ENCODE peak calls at places on chromosome 2, in seven cellular contexts. W is posterior vena cava; V is stimulated activated CD4-positive, alpha-beta T cell treated with anti-CD3 and anti-CD28 coated beads, TNF-alpha, amount 100 ng/mL, for 4 hours; K is effector memory CD4-positive, alpha-beta T cell; T is NCI-H1694 treated with DMSO at 0.1 percent for 48 hours; D is HT-29; C is heart left ventricle. M is an unnamed sample.

GRCh38 chr2:10400568-10400977 is 47.6 kb downstream of the ODC1 start:
- DNase-seq in T (no peak), D (no peak), K (no peak), C (peak), W (peak), V (no peak), M (no peak)

GRCh38 chr2:136112949-136113766 is 4.8 kb downstream of the CXCR4 start:
- DNase-seq in D (no peak), C (no peak), V (no peak), K (no peak), W (no peak), T (no peak), M (no peak)

GRCh38 chr2:105403785-105404698 is 5.2 kb upstream of the FHL2 start:
- DNase-seq in C (no peak), D (peak), W (no peak), K (no peak), T (no peak), V (no peak), M (no peak)

GRCh38 chr2:96538487-96539214 is 2.1 kb downstream of the ARID5A start:
- DNase-seq in W (peak), V (peak), C (peak), T (no peak), K (peak), D (no peak), M (peak)

GRCh38 chr2:29075894-29076700 is 1.8 kb upstream of the PCARE start:
- DNase-seq in T (no peak), D (no peak), K (no peak), V (no peak), W (no peak), C (no peak), M (no peak)

GRCh38 chr2:99880148-99880983 is 262.0 kb downstream of the AFF3 start:
- DNase-seq in W (no peak), T (peak), K (no peak), V (no peak), C (no peak), D (no peak), M (no peak)

GRCh38 chr2:86069091-86069685 is 36.5 kb downstream of the POLR1A start:
- DNase-seq in V (no peak), K (no peak), D (no peak), C (peak), W (peak), T (no peak), M (no peak)

GRCh38 chr2:138147796-138148195 is 183.5 kb downstream of the HNMT start:
- DNase-seq in K (no peak), D (no peak), T (no peak), W (no peak), V (no peak), C (no peak), M (no peak)

GRCh38 chr2:215833531-215834162 is 179.7 kb downstream of the MREG start:
- DNase-seq in V (no peak), K (no peak), C (no peak), D (peak), T (no peak), W (no peak), M (no peak)

GRCh38 chr2:136750065-136750464 is 15.3 kb upstream of the THSD7B start:
- DNase-seq in D (no peak), T (no peak), V (no peak), C (no peak), W (no peak), K (no peak), M (no peak)

GRCh38 chr2:177553176-177553909 is 160.8 kb downstream of the AGPS start:
- DNase-seq in C (no peak), T (peak), K (no peak), V (no peak), D (peak), W (no peak), M (no peak)

GRCh38 chr2:23330214-23330613 is 54.8 kb upstream of the KLHL29 start:
- DNase-seq in C (no peak), D (peak), W (no peak), T (no peak), V (no peak), K (no peak), M (no peak)

GRCh38 chr2:127531133-127531709 is 4.3 kb upstream of the MYO7B start:
- DNase-seq in V (no peak), W (no peak), D (no peak), K (no peak), T (no peak), C (no peak), M (no peak)

GRCh38 chr2:224432003-224432574 is 30.2 kb upstream of the FAM124B start:
- DNase-seq in D (no peak), V (no peak), K (no peak), C (no peak), T (no peak), W (no peak), M (no peak)

GRCh38 chr2:25992556-25992955 is 10.3 kb upstream of the KIF3C start:
- DNase-seq in D (no peak), W (peak), K (no peak), C (no peak), V (no peak), T (no peak), M (no peak)

GRCh38 chr2:37011126-37011525 is 44.8 kb upstream of the STRN start:
- DNase-seq in D (no peak), C (no peak), T (no peak), K (no peak), W (no peak), V (no peak), M (no peak)

GRCh38 chr2:153864022-153864421 is 7.7 kb upstream of the GALNT13 start:
- DNase-seq in T (no peak), C (no peak), K (no peak), V (no peak), W (no peak), D (no peak), M (no peak)

GRCh38 chr2:236647621-236648020 is 78.0 kb downstream of the ACKR3 start:
- DNase-seq in W (no peak), V (no peak), T (no peak), C (no peak), K (no peak), D (no peak), M (no peak)

GRCh38 chr2:110948027-110948687 is 172.6 kb upstream of the BCL2L11 start:
- DNase-seq in V (no peak), T (no peak), K (no peak), D (no peak), W (no peak), C (no peak), M (no peak)

GRCh38 chr2:190891370-190891769 is 10.7 kb downstream of the GLS start:
- DNase-seq in D (no peak), T (no peak), C (no peak), V (no peak), W (no peak), K (no peak), M (no peak)

GRCh38 chr2:216700088-216700567 is 4.8 kb upstream of the IGFBP5 start:
- DNase-seq in D (no peak), C (no peak), V (no peak), W (no peak), T (peak), K (no peak), M (no peak)

GRCh38 chr2:119389615-119390306 is 23.0 kb downstream of the DBI start:
- DNase-seq in C (peak), W (peak), T (peak), D (peak), K (no peak), V (no peak), M (no peak)

GRCh38 chr2:71101656-71102055 is 28.4 kb downstream of the MCEE start:
- DNase-seq in K (no peak), D (no peak), T (no peak), W (no peak), C (no peak), V (no peak), M (no peak)

GRCh38 chr2:96403481-96403880 is 67.9 kb downstream of the NCAPH start:
- DNase-seq in W (peak), C (no peak), T (no peak), D (no peak), V (no peak), K (no peak), M (no peak)

GRCh38 chr2:46801731-46802664 is 113.6 kb downstream of the MCFD2 start:
- DNase-seq in V (no peak), W (no peak), C (no peak), T (peak), K (no peak), D (peak), M (no peak)

GRCh38 chr2:39512434-39512935 is 75.4 kb upstream of the MAP4K3 start:
- DNase-seq in V (no peak), T (no peak), W (peak), K (no peak), D (no peak), C (no peak), M (no peak)

GRCh38 chr2:108579631-108580030 is 45.4 kb downstream of the LIMS1 start:
- DNase-seq in W (no peak), T (no peak), C (peak), V (no peak), D (no peak), K (no peak), M (no peak)

GRCh38 chr2:155062250-155062985 is 363.9 kb downstream of the KCNJ3 start:
- DNase-seq in V (no peak), W (no peak), T (peak), D (no peak), K (no peak), C (no peak), M (no peak)

GRCh38 chr2:42513252-42513918 is 19.6 kb upstream of the KCNG3 start:
- DNase-seq in V (no peak), K (no peak), C (no peak), W (peak), T (peak), D (peak), M (no peak)

GRCh38 chr2:203714112-203714511 is 7.7 kb downstream of the CD28 start:
- DNase-seq in W (no peak), D (no peak), K (no peak), V (no peak), T (no peak), C (peak), M (no peak)